ENCODE peak calls at places on chromosomes 4 and X, in four cellular contexts. S, C, Q and O are unnamed samples.
A peak's percentile ranks its signal among the peaks of the same experiment; 100 is the strongest.

GRCh38 chr4:102717448-102718092 is 43.2 kb downstream of the MANBA start:
- DNase-seq in S (no peak), C (no peak), Q (no peak), O (no peak)

GRCh38 chr4:83075696-83076095 is 38.8 kb downstream of the PLAC8 start:
- DNase-seq in S (no peak), C (no peak), Q (no peak), O (no peak)

GRCh38 chr4:123399638-123400358 is 3.2 kb downstream of the SPRY1 start:
- DNase-seq in S (no peak), C (no peak), Q (no peak), O (no peak)

GRCh38 chr4:166169111-166169510 is 296.1 kb downstream of the TLL1 start:
- DNase-seq in S (no peak), C (peak; percentile 7), Q (no peak), O (no peak)

GRCh38 chr4:20684852-20685763 is 15.2 kb upstream of the PACRGL start:
- DNase-seq in S (no peak), C (no peak), Q (no peak), O (no peak)

GRCh38 chrX:9995855-9996339 is 28.7 kb downstream of the CLDN34 start:
- DNase-seq in S (peak; percentile 81), C (peak; percentile 55), Q (peak; percentile 88), O (peak; percentile 57)

GRCh38 chr4:73523126-73523525 is 41.6 kb downstream of the AFM start:
- DNase-seq in S (no peak), C (no peak), Q (no peak), O (no peak)

GRCh38 chrX:65502618-65503017 is 32.0 kb downstream of the LAS1L start:
- DNase-seq in S (no peak), C (no peak), Q (no peak), O (no peak)

GRCh38 chr4:36489798-36490197 is 208.4 kb downstream of the DTHD1 start:
- DNase-seq in S (no peak), C (no peak), Q (no peak), O (no peak)

GRCh38 chr4:170388255-170388654 is 298.5 kb upstream of the AADAT start:
- DNase-seq in S (no peak), C (no peak), Q (no peak), O (no peak)

GRCh38 chrX:21373001-21373400 is 1.2 kb upstream of the CNKSR2 start:
- DNase-seq in S (no peak), C (no peak), Q (no peak), O (no peak)

GRCh38 chrX:68146054-68146453 is 287.2 kb downstream of the OPHN1 start:
- DNase-seq in S (no peak), C (peak; percentile 10), Q (no peak), O (no peak)

GRCh38 chr4:44425614-44426208 is 22.9 kb downstream of the KCTD8 start:
- DNase-seq in S (no peak), C (no peak), Q (no peak), O (no peak)

GRCh38 chr4:36244257-36245084 is at the start of gene ARAP2:
- DNase-seq in S (peak; percentile 69), C (peak; percentile 61), Q (peak; percentile 46), O (no peak)

GRCh38 chr4:105022811-105023667 is 123.6 kb upstream of the TET2 start:
- DNase-seq in S (no peak), C (peak; percentile 4), Q (no peak), O (no peak)

GRCh38 chr4:152640058-152640921 is 39.5 kb downstream of the TMEM154 start:
- DNase-seq in S (no peak), C (no peak), Q (no peak), O (no peak)

GRCh38 chrX:41265615-41266014 is 68.3 kb upstream of the DDX3X start:
- DNase-seq in S (peak; percentile 24), C (no peak), Q (peak; percentile 48), O (peak; percentile 4)

GRCh38 chrX:8084023-8084422 is 87.0 kb downstream of the VCX2 start:
- DNase-seq in S (no peak), C (no peak), Q (no peak), O (no peak)

GRCh38 chr4:56907009-56907408 is 691 bp upstream of the REST start:
- DNase-seq in S (no peak), C (no peak), Q (peak; percentile 38), O (no peak)

GRCh38 chr4:77073981-77074865 is 1.6 kb downstream of the CCNI start:
- DNase-seq in S (no peak), C (no peak), Q (no peak), O (no peak)

GRCh38 chr4:13627185-13627605 is 330 bp downstream of the BOD1L1 start:
- DNase-seq in S (peak; percentile 32), C (no peak), Q (no peak), O (no peak)

GRCh38 chr4:123505457-123506310 is 109.1 kb downstream of the SPRY1 start:
- DNase-seq in S (peak; percentile 46), C (no peak), Q (peak; percentile 74), O (no peak)

GRCh38 chr4:69092980-69093568 is 3.2 kb upstream of the UGT2B7 start:
- DNase-seq in S (no peak), C (no peak), Q (no peak), O (no peak)

GRCh38 chrX:49238735-49239134 is 3.5 kb downstream of the CCDC22 start:
- DNase-seq in S (no peak), C (no peak), Q (no peak), O (no peak)

GRCh38 chr4:4914059-4914820 is 54.8 kb downstream of the MSX1 start:
- DNase-seq in S (no peak), C (no peak), Q (no peak), O (no peak)

GRCh38 chr4:85854543-85854942 is 379.6 kb downstream of the ARHGAP24 start:
- DNase-seq in S (no peak), C (no peak), Q (no peak), O (no peak)

GRCh38 chrX:46757593-46757992 is 1.3 kb downstream of the SLC9A7 start:
- DNase-seq in S (peak; percentile 18), C (no peak), Q (no peak), O (no peak)

GRCh38 chr4:42328978-42329377 is 68.3 kb upstream of the SHISA3 start:
- DNase-seq in S (no peak), C (no peak), Q (no peak), O (no peak)

GRCh38 chrX:49079489-49080428 is at the start of gene WDR45:
- DNase-seq in S (peak; percentile 69), C (no peak), Q (peak; percentile 83), O (peak; percentile 70)

GRCh38 chr4:29151584-29151983 is 1568.6 kb upstream of the PCDH7 start:
- DNase-seq in S (no peak), C (no peak), Q (no peak), O (no peak)

GRCh38 chr4:3744232-3744631 is 22.0 kb upstream of the ADRA2C start:
- DNase-seq in S (no peak), C (no peak), Q (no peak), O (no peak)

GRCh38 chr4:3740256-3740655 is 25.9 kb upstream of the ADRA2C start:
- DNase-seq in S (no peak), C (no peak), Q (no peak), O (no peak)

GRCh38 chr4:3739577-3739976 is 26.6 kb upstream of the ADRA2C start:
- DNase-seq in S (no peak), C (no peak), Q (no peak), O (no peak)

GRCh38 chr4:3742610-3743009 is 23.6 kb upstream of the ADRA2C start:
- DNase-seq in S (no peak), C (no peak), Q (no peak), O (no peak)

GRCh38 chr4:3741217-3742011 is 24.8 kb upstream of the ADRA2C start:
- DNase-seq in S (no peak), C (no peak), Q (no peak), O (no peak)
- H3K27me3 ChIP-seq in S (no peaks in the 10 kb centered on the region), C (no peaks in the 10 kb centered on the region), Q (no peaks in the 10 kb centered on the region), O (peaks cover 56% of the 10 kb centered on the region)

GRCh38 chrX:115970718-115971117 is 199.8 kb upstream of the AGTR2 start:
- DNase-seq in S (no peak), C (no peak), Q (no peak), O (no peak)

GRCh38 chrX:115972717-115973116 is 197.8 kb upstream of the AGTR2 start:
- DNase-seq in S (no peak), C (no peak), Q (no peak), O (no peak)

GRCh38 chrX:115966920-115967319 is 203.6 kb upstream of the AGTR2 start:
- DNase-seq in S (no peak), C (no peak), Q (no peak), O (no peak)

DNA sequence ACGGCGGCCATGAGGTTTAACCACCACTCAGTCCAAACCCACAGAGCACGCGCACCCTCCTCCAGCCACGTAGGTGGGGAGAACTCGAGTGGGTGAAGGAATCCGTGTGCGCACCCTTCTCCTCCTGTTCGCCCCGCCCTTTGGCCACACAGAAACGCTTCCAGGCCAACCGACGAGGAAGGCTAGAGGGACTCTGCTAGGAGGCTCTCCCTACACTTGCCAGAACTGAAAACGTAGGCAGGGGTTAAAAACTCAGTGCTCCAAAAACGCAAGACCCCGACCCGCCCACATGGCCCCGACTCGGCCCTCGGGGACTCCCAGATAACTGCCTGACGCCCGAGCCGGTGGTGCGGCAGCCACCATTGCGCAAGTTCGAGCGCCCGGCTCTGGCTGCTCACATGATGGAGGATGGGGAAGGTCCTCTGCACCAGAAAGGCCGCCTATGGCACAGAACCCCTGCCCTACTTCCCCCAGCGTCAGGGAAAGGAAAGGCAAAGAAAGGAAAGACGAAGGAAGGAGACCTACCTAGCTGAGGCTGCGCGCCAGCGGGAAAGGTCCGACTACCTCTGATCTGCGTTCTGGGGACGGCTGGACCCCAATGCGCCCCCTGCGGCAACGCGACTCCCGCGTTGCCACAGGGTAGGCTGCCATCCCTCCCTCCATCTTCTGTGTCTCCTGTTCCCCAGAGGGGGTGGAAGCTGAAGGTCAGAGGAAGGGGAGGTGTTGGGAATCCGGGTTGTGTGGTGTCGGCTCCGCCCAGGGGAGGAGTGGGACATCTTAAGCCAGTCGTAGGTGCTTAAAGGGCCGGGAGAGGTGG is 201.9 kb upstream of the AGTR2 start:
- DNase-seq in S (no peak), C (peak; percentile 63), Q (peak; percentile 48), O (no peak)
- TF ChIP-seq POLR2A in S (peak; percentile 26), C (no peak), Q (no peak), O (no peak)

DNA sequence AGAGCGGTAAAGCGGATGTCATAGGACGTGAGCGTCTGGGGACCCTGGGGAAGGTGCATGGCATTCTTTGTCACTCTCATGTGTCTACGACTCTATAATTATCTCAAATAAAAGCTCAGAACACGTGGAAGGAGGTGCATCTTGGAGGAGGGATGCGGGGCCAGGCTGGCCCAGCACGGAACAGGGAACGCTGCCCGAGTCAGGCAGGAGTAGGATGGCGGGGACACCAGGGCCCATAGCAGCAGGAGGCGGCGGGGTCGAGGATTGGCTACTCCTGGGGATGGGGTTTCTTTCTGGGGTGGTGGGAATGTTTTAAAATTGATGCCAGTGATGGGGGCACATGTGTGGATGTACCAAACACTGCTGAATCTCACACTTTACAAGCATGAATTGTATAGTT is 5.4 kb upstream of the HTRA3 start:
- DNase-seq in S (no peak), C (no peak), Q (peak; percentile 37), O (no peak)
- H3K27me3 ChIP-seq in S (no peaks in the 10 kb centered on the region), C (no peaks in the 10 kb centered on the region), Q (no peaks in the 10 kb centered on the region), O (no peaks in the 10 kb centered on the region)

DNA sequence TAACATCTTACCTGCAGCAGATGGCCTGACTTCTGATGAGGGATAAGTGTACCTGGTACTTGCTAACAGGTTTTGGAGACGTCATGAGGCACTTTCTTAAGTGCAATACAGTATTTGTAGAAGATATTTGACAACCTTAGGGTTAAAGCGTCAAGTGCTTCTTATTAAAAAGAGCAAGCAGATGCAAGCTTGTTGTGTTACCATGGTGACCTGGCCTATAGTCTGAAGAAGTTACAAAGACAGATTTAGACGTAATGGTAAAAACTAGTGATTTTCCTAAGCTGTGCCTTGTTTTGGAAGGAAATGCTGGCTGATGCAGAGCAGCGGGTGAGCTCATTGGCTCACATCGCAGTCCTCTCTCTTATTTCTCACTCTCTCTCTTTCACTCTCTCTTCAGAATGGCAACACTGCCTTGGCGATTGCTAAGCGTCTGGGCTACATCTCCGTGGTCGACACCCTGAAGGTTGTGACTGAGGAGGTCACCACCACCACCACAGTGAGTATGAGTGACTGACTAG is 243.6 kb downstream of the ANK2 start:
- DNase-seq in S (no peak), C (no peak), Q (peak; percentile 42), O (no peak)
- TF ChIP-seq POLR2A in S (no peak), C (no peak), Q (no peak), O (no peak)